ENCODE peak calls at places on chromosomes 12 and 14, in nine cellular contexts. B is adrenal gland, K is left ventricle myocardium inferior, F is heart right ventricle, G is suprapubic skin, S is pancreas, O is AG10803, Q is brain microvascular endothelial cell, D is stomach. E is an unnamed sample.

GRCh38 chr14:93219103-93219726 is 12.2 kb downstream of the UBR7 start:
- DNase-seq in B (peak; percentile 36), K (no peak), F (peak; percentile 28), G (no peak), S (peak; percentile 46), O (peak; percentile 67), Q (peak; percentile 46), D (peak; percentile 59), E (no peak)

GRCh38 chr12:33486058-33486457 is 46.4 kb upstream of the SYT10 start:
- DNase-seq in B (no peak), K (no peak), F (no peak), G (no peak), S (no peak), O (no peak), Q (no peak), D (no peak), E (no peak)

GRCh38 chr14:59346796-59347510 is 118.2 kb downstream of the GPR135 start:
- DNase-seq in B (no peak), K (no peak), F (no peak), G (no peak), S (no peak), O (peak; percentile 44), Q (no peak), D (no peak), E (no peak)

GRCh38 chr12:112146123-112146522 is 20.8 kb downstream of the TRAFD1 start:
- DNase-seq in B (no peak), K (no peak), F (no peak), G (no peak), S (no peak), O (no peak), Q (no peak), D (peak; percentile 5), E (no peak)

GRCh38 chr12:89064780-89065179 is 287.5 kb downstream of the DUSP6 start:
- DNase-seq in B (no peak), K (no peak), F (no peak), G (no peak), S (no peak), O (no peak), Q (peak; percentile 51), D (no peak), E (no peak)

GRCh38 chr14:49986344-49987014 is 93.6 kb downstream of the ARF6 start:
- DNase-seq in B (no peak), K (no peak), F (no peak), G (no peak), S (no peak), O (peak; percentile 38), Q (no peak), D (no peak), E (no peak)

GRCh38 chr14:23639048-23639890 is 3.1 kb downstream of the DHRS2 start:
- DNase-seq in B (no peak), K (no peak), F (no peak), G (no peak), S (no peak), O (no peak), Q (no peak), D (no peak), E (no peak)

GRCh38 chr12:88663001-88663400 is 82.7 kb upstream of the KITLG start:
- DNase-seq in B (no peak), K (no peak), F (no peak), G (no peak), S (no peak), O (peak; percentile 13), Q (no peak), D (no peak), E (no peak)

DNA sequence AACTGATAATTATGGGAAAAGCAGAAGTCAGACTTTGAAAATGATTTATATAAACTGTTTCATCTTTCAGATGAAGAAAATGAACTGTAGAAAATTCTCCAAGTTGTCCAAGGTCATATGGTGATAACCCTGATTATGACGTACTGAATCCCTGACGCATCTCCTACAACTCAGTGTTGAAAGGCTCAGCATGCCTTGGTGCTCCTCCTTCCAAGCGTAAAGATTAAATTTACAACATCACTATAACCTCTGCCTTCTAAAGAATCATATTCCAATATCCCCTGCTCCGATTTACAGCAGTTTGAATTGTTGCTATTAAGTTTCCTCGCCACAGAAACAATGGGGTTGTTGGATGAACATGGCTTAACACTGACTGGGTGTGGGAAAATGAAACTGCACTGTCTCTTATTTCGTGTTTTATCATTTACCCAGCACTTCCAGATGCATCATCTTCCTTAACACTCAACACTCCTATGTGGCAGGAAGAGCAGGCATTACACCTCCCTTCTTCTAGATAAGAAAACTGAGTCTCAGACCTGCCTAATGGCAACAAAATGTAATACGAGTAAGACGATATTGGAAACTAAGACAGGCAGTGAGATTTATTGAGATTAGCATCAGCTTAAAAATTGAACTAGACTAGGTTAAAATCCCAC is 74.3 kb downstream of the PPM1H start:
- DNase-seq in B (no peak), K (no peak), F (no peak), G (no peak), S (no peak), O (no peak), Q (peak; percentile 37), D (no peak), E (no peak)
- H3K4me3 ChIP-seq in B (no peak overlapping the region), K (peak overlapping the region; percentile 47), F (no peak overlapping the region), G (no peak overlapping the region), S (no peak overlapping the region), O (no peak overlapping the region), Q (no peak overlapping the region), D (no peak overlapping the region), E (peak overlapping the region; percentile 47)

GRCh38 chr14:31190717-31191263 is 16.8 kb downstream of the HECTD1 start:
- DNase-seq in B (no peak), K (no peak), F (no peak), G (no peak), S (no peak), O (no peak), Q (no peak), D (no peak), E (no peak)

GRCh38 chr14:31188744-31189143 is 18.8 kb downstream of the HECTD1 start:
- DNase-seq in B (no peak), K (no peak), F (no peak), G (no peak), S (no peak), O (no peak), Q (no peak), D (no peak), E (no peak)

GRCh38 chr14:31190220-31190605 is 17.4 kb downstream of the HECTD1 start:
- DNase-seq in B (no peak), K (no peak), F (no peak), G (no peak), S (no peak), O (no peak), Q (no peak), D (no peak), E (no peak)

GRCh38 chr14:31194095-31194494 is 13.5 kb downstream of the HECTD1 start:
- DNase-seq in B (no peak), K (no peak), F (no peak), G (no peak), S (no peak), O (no peak), Q (no peak), D (no peak), E (no peak)

DNA sequence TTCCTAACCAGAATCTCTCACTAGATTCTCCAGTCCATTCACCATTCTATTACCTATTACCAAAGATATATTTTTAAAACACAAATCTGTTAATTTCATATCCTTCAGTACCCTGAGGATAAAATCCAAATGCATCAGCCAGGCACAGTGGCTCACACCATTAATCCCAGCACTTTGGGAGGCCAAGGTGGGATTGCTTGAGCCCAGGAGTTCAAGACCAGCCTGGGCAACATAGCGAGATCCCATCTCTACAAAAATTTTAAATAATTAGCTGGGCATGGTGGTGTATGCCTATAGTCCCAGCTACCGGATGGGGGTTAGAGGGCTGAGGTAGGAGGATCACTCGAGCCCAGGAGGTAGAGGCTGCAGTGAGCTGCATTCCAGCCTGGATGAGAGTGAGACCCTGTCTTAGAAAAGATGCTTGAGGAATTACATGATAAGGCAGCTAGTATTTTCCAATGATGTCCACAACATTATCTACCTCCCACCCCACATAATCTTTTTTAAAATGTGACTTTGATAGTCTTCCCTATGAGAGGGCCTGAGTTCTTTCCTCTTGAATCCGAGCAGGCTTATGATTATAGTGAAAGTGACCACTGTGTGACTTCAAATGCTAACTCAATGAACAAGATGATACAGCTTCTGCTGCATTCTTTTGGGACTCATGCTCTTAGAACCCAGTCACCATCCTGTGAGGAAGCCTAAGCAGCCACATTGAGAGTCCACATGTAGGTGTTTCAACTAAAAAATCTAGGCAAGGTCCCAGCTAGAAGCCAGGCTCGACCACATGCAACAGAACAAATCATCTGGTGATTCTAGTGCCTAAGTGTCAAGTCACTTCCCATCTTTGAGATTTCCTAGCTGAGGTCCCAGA is 18.0 kb downstream of the HECTD1 start:
- DNase-seq in B (no peak), K (no peak), F (no peak), G (no peak), S (no peak), O (no peak), Q (no peak), D (no peak), E (no peak)
- TF ChIP-seq CTCF in B (no peak), K (no peak), F (no peak), G (no peak), S (no peak), O (no peak), Q (no peak), D (no peak), E (no peak)

GRCh38 chr12:131589966-131590365 is 120.9 kb upstream of the SFSWAP start:
- DNase-seq in B (no peak), K (no peak), F (no peak), G (no peak), S (no peak), O (no peak), Q (no peak), D (no peak), E (no peak)

GRCh38 chr12:131586761-131587160 is 124.1 kb upstream of the SFSWAP start:
- DNase-seq in B (no peak), K (no peak), F (no peak), G (no peak), S (peak; percentile 6), O (no peak), Q (no peak), D (no peak), E (no peak)

GRCh38 chr12:131586269-131586668 is 124.6 kb upstream of the SFSWAP start:
- DNase-seq in B (no peak), K (no peak), F (no peak), G (no peak), S (no peak), O (no peak), Q (no peak), D (no peak), E (no peak)

GRCh38 chr12:131589231-131589902 is 121.5 kb upstream of the SFSWAP start:
- DNase-seq in B (no peak), K (no peak), F (no peak), G (no peak), S (no peak), O (no peak), Q (no peak), D (no peak), E (no peak)

DNA sequence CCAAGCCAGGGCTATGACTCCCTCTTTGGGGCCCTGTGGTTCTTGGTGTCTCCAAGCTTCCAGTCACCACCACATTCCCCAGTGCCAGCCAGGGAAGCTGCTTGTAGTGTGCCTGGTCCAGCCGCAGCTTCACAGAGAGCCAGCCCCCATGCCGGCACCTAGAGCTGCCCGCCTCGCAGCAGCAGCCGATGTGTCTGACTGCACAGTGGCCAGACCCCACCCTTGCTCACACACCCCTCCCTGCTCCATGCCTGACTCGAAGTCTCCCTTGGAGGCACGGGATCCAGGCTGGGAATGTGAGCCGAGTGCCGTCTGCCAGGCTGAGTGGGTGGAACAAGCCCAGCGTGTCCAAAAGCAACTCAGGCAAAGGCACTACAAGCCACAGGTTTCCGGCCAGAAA is 123.3 kb upstream of the SFSWAP start:
- DNase-seq in B (no peak), K (no peak), F (no peak), G (no peak), S (no peak), O (no peak), Q (no peak), D (no peak), E (no peak)
- H3K4me3 ChIP-seq in B (no peak overlapping the region), K (no peak overlapping the region), F (no peak overlapping the region), G (no peak overlapping the region), S (no peak overlapping the region), O (no peak overlapping the region), Q (no peak overlapping the region), D (no peak overlapping the region), E (no peak overlapping the region)

DNA sequence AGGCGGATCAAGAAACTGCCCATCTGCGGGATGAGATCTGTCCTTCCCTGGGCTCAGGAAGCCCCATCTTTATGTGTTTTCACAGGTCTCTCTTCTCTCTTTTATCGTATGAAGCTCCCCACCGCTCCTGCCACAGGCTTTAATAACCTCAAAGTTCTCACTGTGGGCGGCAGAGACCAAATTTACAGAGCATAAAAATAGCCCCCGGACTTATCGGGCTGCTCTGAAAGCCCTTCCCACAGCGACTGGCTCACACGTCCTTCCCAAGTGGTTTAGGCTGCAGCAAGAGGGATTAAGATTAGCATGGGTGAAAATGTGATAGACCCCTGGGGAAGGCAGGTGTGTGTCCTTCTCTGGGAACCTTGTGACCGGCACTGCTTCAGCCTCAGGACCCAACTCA is 47.8 kb downstream of the TESC start:
- DNase-seq in B (no peak), K (no peak), F (peak; percentile 46), G (no peak), S (no peak), O (no peak), Q (no peak), D (no peak), E (no peak)
- TF ChIP-seq CTCF in B (no peak), K (no peak), F (no peak), G (no peak), S (no peak), O (no peak), Q (no peak), D (no peak), E (no peak)

E was measured in coronary artery.